ENCODE peak calls at places on chromosomes 4 and X, in five cellular contexts. Z is K562, A is H1, W is HepG2, V is HCT116. K is an unnamed sample.
A peak's percentile ranks its signal among the peaks of the same experiment; 100 is the strongest.

GRCh38 chr4:38868055-38868965 is 704 bp downstream of the FAM114A1 start:
- DNase-seq in Z (no peak), A (peak; percentile 59), W (no peak), V (no peak), K (no peak)

GRCh38 chr4:72569719-72570235 is 756 bp upstream of the ADAMTS3 start:
- DNase-seq in Z (no peak), A (no peak), W (no peak), V (no peak), K (no peak)

GRCh38 chr4:16706251-16706650 is 192.2 kb downstream of the LDB2 start:
- DNase-seq in Z (no peak), A (no peak), W (no peak), V (no peak), K (no peak)

GRCh38 chrX:134025986-134026731 is 40.8 kb upstream of the GPC3 start:
- DNase-seq in Z (peak; percentile 1), A (peak; percentile 43), W (peak; percentile 55), V (no peak), K (no peak)

GRCh38 chr4:110460074-110460761 is 15.7 kb upstream of the ENPEP start:
- DNase-seq in Z (no peak), A (no peak), W (no peak), V (no peak), K (no peak)

GRCh38 chrX:151754042-151754419 is 19.5 kb downstream of the CNGA2 start:
- DNase-seq in Z (no peak), A (peak; percentile 43), W (no peak), V (peak; percentile 10), K (no peak)

GRCh38 chr4:54971474-54971950 is 153.9 kb downstream of the KDR start:
- DNase-seq in Z (peak; percentile 49), A (no peak), W (peak; percentile 18), V (peak; percentile 53), K (no peak)

GRCh38 chrX:110846071-110846470 is 50.5 kb upstream of the CHRDL1 start:
- DNase-seq in Z (no peak), A (no peak), W (no peak), V (no peak), K (no peak)

GRCh38 chr4:84683065-84683464 is 100.1 kb downstream of the CDS1 start:
- DNase-seq in Z (no peak), A (no peak), W (no peak), V (no peak), K (no peak)

GRCh38 chrX:85561216-85561615 is 181.8 kb upstream of the POF1B start:
- DNase-seq in Z (no peak), A (no peak), W (no peak), V (no peak), K (no peak)

GRCh38 chr4:124890522-124890921 is 178.0 kb upstream of the ANKRD50 start:
- DNase-seq in Z (no peak), A (no peak), W (no peak), V (no peak), K (no peak)

GRCh38 chr4:13535118-13535517 is 9.2 kb downstream of the NKX3-2 start:
- DNase-seq in Z (no peak), A (peak; percentile 49), W (no peak), V (no peak), K (no peak)

GRCh38 chrX:141619336-141619735 is 29.8 kb downstream of the SPANXA2 start:
- DNase-seq in Z (no peak), A (no peak), W (no peak), V (no peak), K (no peak)

GRCh38 chr4:168731706-168732414 is 235.0 kb downstream of the PALLD start:
- DNase-seq in Z (no peak), A (no peak), W (no peak), V (no peak), K (no peak)

GRCh38 chr4:118026806-118027205 is 7.5 kb upstream of the NDST3 start:
- DNase-seq in Z (no peak), A (no peak), W (no peak), V (no peak), K (no peak)

GRCh38 chr4:182880387-182881356 is 36.5 kb downstream of the DCTD start:
- DNase-seq in Z (no peak), A (no peak), W (peak; percentile 89), V (no peak), K (no peak)

GRCh38 chr4:36255575-36255974 is 11.3 kb upstream of the ARAP2 start:
- DNase-seq in Z (no peak), A (no peak), W (no peak), V (no peak), K (peak; percentile 92)

GRCh38 chr4:41505161-41505653 is 32.8 kb upstream of the LIMCH1 start:
- DNase-seq in Z (no peak), A (no peak), W (no peak), V (no peak), K (no peak)

GRCh38 chr4:78222575-78223186 is 165.6 kb downstream of the FRAS1 start:
- DNase-seq in Z (no peak), A (no peak), W (no peak), V (no peak), K (no peak)

GRCh38 chr4:185679523-185679922 is 132.5 kb downstream of the SORBS2 start:
- DNase-seq in Z (no peak), A (no peak), W (no peak), V (no peak), K (no peak)

GRCh38 chr4:102172341-102172740 is 172.9 kb downstream of the SLC39A8 start:
- DNase-seq in Z (no peak), A (no peak), W (no peak), V (no peak), K (no peak)
- TF ChIP-seq ZNF274 in Z (no peak), A (no peak), W (no peak), V (no peak), K (no peak)

GRCh38 chr4:175536852-175537453 is 275.1 kb downstream of the GPM6A start:
- DNase-seq in Z (peak; percentile 30), A (no peak), W (peak; percentile 35), V (peak; percentile 72), K (peak; percentile 7)
- TF ChIP-seq JUND in Z (no peak), A (no peak), W (no peak), V (no peak), K (no peak)

DNA sequence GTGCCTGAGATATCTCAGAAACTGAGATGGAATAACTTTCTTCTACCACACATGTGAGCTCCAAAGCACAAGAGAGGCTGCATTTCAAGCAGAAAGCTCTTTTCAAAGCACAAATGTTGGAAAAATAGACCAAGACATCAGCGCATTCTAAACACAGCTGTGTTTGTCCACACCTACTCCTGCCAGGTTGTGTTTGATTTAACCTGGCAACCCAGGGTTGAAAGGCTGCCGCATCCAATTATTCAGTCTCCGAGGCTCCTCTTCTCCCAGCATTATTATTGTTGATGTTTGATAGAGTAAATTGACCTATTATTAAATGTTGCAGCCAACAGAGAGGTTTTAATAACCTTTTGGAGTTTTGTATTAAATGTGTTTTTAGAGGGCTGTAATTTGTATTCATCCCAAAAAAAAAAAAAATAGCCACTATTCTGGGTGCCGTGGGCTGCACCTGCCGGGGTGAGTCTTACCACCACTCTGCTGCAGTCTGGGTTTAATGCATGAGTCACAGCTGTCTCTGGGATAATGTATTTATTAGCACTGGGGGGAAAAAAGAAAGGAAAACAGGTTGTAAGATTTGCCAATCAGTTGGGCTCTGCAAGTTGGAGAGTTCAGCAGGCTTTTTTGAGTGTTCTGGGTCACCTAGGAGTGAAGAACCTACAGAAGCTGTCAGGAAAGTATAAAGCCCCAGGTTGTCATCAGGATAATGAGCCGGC is 105.2 kb upstream of the NOCT start:
- DNase-seq in Z (no peak), A (no peak), W (no peak), V (no peak), K (no peak)
- TF ChIP-seq ZNF274 in Z (no peak), A (no peak), W (no peak), V (no peak), K (no peak)

GRCh38 chr4:102343964-102344519 is 1.2 kb downstream of the SLC39A8 start:
- DNase-seq in Z (peak; percentile 61), A (no peak), W (no peak), V (peak; percentile 41), K (peak; percentile 21)
- TF ChIP-seq JUND in Z (peak; percentile 9), A (no peak), W (no peak), V (no peak), K (no peak)